ENCODE peak calls at places on chromosome 9, in four cellular contexts. B is body of pancreas, L is pancreas, Y is psoas muscle. E is an unnamed sample. For H3K4me1 and H3K9me3, the result is how much of the 10 kb centered on the place peaks cover.

GRCh38 chr9:116115731-116116353 is 37.7 kb upstream of the PAPPA start:
- DNase-seq in B (no peak), L (no peak), Y (no peak), E (no peak)

GRCh38 chr9:132849168-132849831 is 28.8 kb downstream of the AK8 start:
- DNase-seq in B (no peak), L (no peak), Y (no peak), E (no peak)

GRCh38 chr9:132541051-132541450 is 41.4 kb upstream of the BARHL1 start:
- DNase-seq in B (no peak), L (no peak), Y (no peak), E (no peak)

GRCh38 chr9:26786571-26786970 is 106.0 kb downstream of the CAAP1 start:
- DNase-seq in B (no peak), L (no peak), Y (no peak), E (no peak)

GRCh38 chr9:136510561-136510960 is 27.7 kb upstream of the SEC16A start:
- DNase-seq in B (no peak), L (no peak), Y (no peak), E (no peak)

GRCh38 chr9:18422296-18423036 is 51.5 kb upstream of the ADAMTSL1 start:
- DNase-seq in B (no peak), L (no peak), Y (no peak), E (no peak)

GRCh38 chr9:109232449-109232848 is 65.4 kb upstream of the FRRS1L start:
- DNase-seq in B (no peak), L (no peak), Y (no peak), E (no peak)

GRCh38 chr9:80615964-80616363 is 1044.2 kb downstream of the TLE4 start:
- DNase-seq in B (no peak), L (no peak), Y (no peak), E (no peak)

GRCh38 chr9:76453785-76454184 is 5.2 kb upstream of the GCNT1 start:
- DNase-seq in B (no peak), L (no peak), Y (no peak), E (no peak)

GRCh38 chr9:136044971-136045594 is 50.0 kb downstream of the NACC2 start:
- DNase-seq in B (no peak), L (no peak), Y (no peak), E (no peak)

GRCh38 chr9:109010676-109011655 is 2.3 kb downstream of the CTNNAL1 start:
- DNase-seq in B (no peak), L (no peak), Y (no peak), E (no peak)

GRCh38 chr9:127586537-127586936 is 25.5 kb upstream of the STXBP1 start:
- DNase-seq in B (peak), L (peak), Y (peak), E (peak)

GRCh38 chr9:134585746-134586706 is 55.6 kb upstream of the COL5A1 start:
- DNase-seq in B (no peak), L (no peak), Y (no peak), E (peak)

GRCh38 chr9:69809304-69809863 is 11.2 kb upstream of the CFAP95 start:
- DNase-seq in B (no peak), L (no peak), Y (no peak), E (no peak)

GRCh38 chr9:31030741-31031202 is 1353.7 kb upstream of the ACO1 start:
- DNase-seq in B (no peak), L (no peak), Y (no peak), E (no peak)

GRCh38 chr9:75200892-75201470 is 112.7 kb downstream of the OSTF1 start:
- DNase-seq in B (no peak), L (no peak), Y (no peak), E (no peak)

GRCh38 chr9:134889386-134890214 is 9.0 kb downstream of the FCN2 start:
- DNase-seq in B (peak), L (no peak), Y (no peak), E (no peak)

GRCh38 chr9:27279611-27280010 is 17.3 kb downstream of the EQTN start:
- DNase-seq in B (no peak), L (no peak), Y (no peak), E (no peak)

GRCh38 chr9:123543492-123543891 is 187.5 kb downstream of the CRB2 start:
- DNase-seq in B (no peak), L (no peak), Y (no peak), E (no peak)

GRCh38 chr9:91486699-91487497 is 63.3 kb upstream of the NFIL3 start:
- DNase-seq in B (no peak), L (no peak), Y (no peak), E (no peak)

GRCh38 chr9:134273647-134274046 is 52.6 kb upstream of the RXRA start:
- DNase-seq in B (no peak), L (no peak), Y (no peak), E (no peak)

GRCh38 chr9:3848445-3849114 is 322.8 kb upstream of the RFX3 start:
- DNase-seq in B (no peak), L (no peak), Y (no peak), E (no peak)

GRCh38 chr9:130226112-130226511 is 39.4 kb upstream of the HMCN2 start:
- DNase-seq in B (no peak), L (no peak), Y (no peak), E (no peak)

GRCh38 chr9:68898781-68899439 is 115.0 kb downstream of the PRKACG start:
- DNase-seq in B (no peak), L (no peak), Y (no peak), E (no peak)

GRCh38 chr9:108903437-108904103 is 30.4 kb downstream of the ELP1 start:
- DNase-seq in B (no peak), L (no peak), Y (no peak), E (no peak)

GRCh38 chr9:124354364-124355031 is 60.7 kb downstream of the PSMB7 start:
- DNase-seq in B (no peak), L (no peak), Y (no peak), E (no peak)

GRCh38 chr9:21357479-21358290 is 7.0 kb upstream of the IFNA6 start:
- DNase-seq in B (no peak), L (no peak), Y (no peak), E (no peak)

GRCh38 chr9:128164332-128164885 is 4.3 kb downstream of the BBLN start:
- DNase-seq in B (no peak), L (no peak), Y (no peak), E (no peak)

GRCh38 chr9:71760901-71761300 is 7.4 kb downstream of the CEMIP2 start:
- DNase-seq in B (no peak), L (no peak), Y (peak), E (no peak)

GRCh38 chr9:134868751-134869553 is 11.7 kb upstream of the FCN2 start:
- DNase-seq in B (no peak), L (no peak), Y (no peak), E (no peak)

GRCh38 chr9:131299346-131299745 is 9.8 kb downstream of the PLPP7 start:
- DNase-seq in B (no peak), L (no peak), Y (no peak), E (no peak)

GRCh38 chr9:19493174-19493811 is 84.5 kb downstream of the ACER2 start:
- DNase-seq in B (peak), L (peak), Y (peak), E (peak)

GRCh38 chr9:93288341-93288740 is 104.4 kb downstream of the WNK2 start:
- DNase-seq in B (no peak), L (no peak), Y (no peak), E (peak)

GRCh38 chr9:122265265-122265900 is 701 bp downstream of the MRRF start:
- DNase-seq in B (no peak), L (no peak), Y (no peak), E (no peak)

GRCh38 chr9:122264360-122265264 is at the start of the genes MRRF and RBM18:
- DNase-seq in B (peak), L (peak), Y (peak), E (peak)

GRCh38 chr9:122262073-122262472 is 2.6 kb downstream of the RBM18 start:
- DNase-seq in B (no peak), L (no peak), Y (no peak), E (no peak)

GRCh38 chr9:122261469-122261881 is 3.2 kb downstream of the RBM18 start:
- DNase-seq in B (peak), L (peak), Y (peak), E (peak)

GRCh38 chr9:122263699-122264349 is 816 bp downstream of the RBM18 start:
- DNase-seq in B (peak), L (peak), Y (no peak), E (no peak)
- H3K4me1 ChIP-seq in B (under half), L (under half), Y (under half), E (under half)

DNA sequence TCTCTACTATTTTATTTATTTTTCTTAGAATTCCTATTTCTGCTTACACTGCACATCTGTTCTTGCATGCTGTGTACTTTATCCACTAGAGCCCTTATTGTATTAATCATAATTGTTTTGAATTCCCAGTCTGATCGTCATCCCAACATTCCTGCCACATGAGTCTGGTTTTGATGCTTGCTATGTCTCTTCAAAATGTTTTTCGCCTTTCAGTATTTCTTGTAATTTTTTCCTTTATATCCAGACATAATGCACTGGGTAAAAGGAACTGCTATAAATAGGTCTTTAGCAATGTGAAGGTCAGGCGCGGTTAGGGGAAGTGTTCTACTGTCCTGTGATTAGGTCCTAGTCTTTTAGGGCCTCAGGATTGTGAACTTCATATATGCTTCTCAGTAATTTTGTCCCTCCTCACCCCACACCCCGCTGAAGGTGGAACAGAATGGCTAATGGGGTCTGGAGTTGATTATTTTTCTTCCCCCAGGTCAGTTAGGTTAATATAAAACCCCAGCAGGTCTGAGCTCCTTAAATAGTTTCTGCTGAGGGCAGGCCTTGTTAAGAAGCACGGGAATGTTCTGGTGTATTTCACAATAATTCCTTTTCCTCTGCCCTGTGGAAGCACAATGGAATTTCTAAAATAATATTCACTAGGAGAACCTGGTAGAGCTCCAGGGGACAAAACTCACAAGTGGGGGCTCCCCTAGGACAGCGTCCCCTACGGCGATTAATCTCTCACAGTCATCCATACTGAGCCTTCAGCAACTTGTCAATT is 146.6 kb upstream of the TUT7 start:
- DNase-seq in B (peak), L (no peak), Y (no peak), E (no peak)
- TF ChIP-seq CTCF in B (no peak), L (no peak), Y (no peak), E (no peak)

DNA sequence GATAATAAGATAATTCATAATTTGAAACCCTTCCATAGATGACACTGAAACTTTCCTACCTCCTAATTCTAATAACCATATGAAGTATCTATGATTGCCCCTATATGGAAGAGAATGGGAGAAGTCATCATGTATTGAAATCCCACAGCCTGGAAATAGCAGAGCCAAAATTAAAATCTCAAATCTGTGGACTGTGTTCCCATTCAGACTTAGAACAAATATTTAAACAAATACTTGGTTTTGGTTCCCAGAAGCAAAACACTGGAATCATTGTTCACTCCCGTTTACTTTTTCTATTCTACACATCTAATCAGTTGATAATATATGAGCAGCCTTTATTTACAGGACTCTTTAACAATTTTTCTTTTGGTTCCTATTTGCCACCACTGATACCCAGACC is 92.6 kb upstream of the PTPRD start:
- DNase-seq in B (no peak), L (no peak), Y (no peak), E (no peak)
- H3K9me3 ChIP-seq in B (under half), L (under half), Y (under half), E (under half)

GRCh38 chr9:113600871-113601545 is 137.5 kb downstream of the RGS3 start:
- DNase-seq in B (no peak), L (no peak), Y (no peak), E (no peak)

GRCh38 chr9:113598883-113599282 is 135.4 kb downstream of the RGS3 start:
- DNase-seq in B (no peak), L (no peak), Y (no peak), E (no peak)

GRCh38 chr9:113602126-113603119 is 138.9 kb downstream of the RGS3 start:
- DNase-seq in B (peak), L (peak), Y (peak), E (peak)

GRCh38 chr9:113599647-113600476 is 136.3 kb downstream of the RGS3 start:
- DNase-seq in B (no peak), L (no peak), Y (no peak), E (no peak)

DNA sequence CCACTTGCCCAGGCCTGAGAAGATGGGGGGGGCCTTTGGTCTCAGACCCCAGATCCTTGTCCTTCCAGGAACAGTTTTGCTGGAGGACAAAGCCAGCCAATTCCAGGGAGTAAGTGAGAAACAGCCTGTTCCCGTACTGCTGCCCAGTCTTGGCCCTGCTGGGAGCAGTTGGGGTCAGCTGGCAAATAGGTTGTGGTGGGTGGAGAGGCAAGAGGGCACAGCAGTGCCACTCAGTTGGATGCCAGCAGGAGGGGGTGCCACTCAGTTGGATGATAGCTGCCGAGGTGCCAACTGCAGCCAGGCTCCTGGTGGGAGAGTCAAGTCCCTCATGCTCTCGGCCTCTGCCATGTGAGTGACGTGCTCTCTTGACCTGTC is 136.9 kb downstream of the RGS3 start:
- DNase-seq in B (no peak), L (no peak), Y (no peak), E (no peak)
- H3K4me1 ChIP-seq in B (half or more), L (under half), Y (half or more), E (under half)

DNA sequence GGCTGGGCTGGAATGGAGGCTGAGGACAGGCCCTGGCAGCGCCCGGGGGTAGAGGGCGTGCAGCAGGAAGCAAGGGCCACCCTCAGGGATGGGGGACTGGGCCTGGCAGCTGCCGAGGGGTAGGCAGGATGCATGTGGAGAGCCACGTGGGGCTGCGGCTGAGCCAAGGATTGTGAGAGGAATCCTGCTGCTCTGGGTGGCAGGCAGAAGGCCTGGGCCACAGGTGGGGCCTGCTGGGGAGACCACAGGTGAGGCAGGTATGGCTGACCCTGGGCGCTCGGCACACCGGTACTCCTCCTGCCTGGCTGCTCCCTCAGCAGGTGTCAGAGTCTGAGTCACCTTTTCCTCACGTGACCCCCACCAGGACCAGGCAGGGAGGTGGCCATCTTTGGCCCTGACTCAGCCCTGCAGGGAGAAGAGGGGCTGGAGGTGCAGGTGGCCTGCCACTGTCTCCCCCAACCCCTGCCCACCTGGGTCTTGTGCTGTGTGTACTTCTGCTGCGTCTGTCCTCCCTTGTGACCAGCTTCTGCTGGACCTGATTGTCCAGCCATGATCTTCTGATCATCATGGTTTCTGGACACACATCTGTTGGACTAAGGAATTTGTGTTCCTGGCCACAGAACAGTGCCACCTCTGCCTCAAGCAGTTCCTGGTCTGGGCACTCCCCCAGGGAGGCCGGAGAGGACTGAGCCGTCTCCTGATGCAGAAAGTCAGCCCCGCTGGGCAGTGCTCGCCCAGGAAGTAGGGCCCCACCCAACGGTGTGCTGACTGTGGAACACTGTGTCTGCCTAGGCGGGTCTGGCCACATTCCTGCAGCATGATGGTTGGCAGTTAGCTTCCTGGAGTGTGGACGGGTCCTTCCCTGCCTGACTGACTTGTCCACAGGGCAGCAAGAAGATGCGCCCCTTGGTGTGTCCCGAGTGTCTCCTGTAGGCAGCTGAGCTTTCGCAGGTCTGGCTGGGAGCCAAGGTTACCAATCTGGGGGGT is 6.4 kb downstream of the ARRDC1 start:
- DNase-seq in B (peak), L (peak), Y (peak), E (peak)
- TF ChIP-seq CTCF in B (no peak), L (no peak), Y (no peak), E (no peak)

GRCh38 chr9:87179556-87180340 is 232.4 kb upstream of the GAS1 start:
- DNase-seq in B (no peak), L (no peak), Y (no peak), E (no peak)

GRCh38 chr9:87180361-87180760 is 233.1 kb upstream of the GAS1 start:
- DNase-seq in B (no peak), L (no peak), Y (no peak), E (no peak)

GRCh38 chr9:87181670-87182069 is 234.4 kb upstream of the GAS1 start:
- DNase-seq in B (no peak), L (no peak), Y (no peak), E (no peak)

GRCh38 chr9:87178353-87178752 is 231.0 kb upstream of the GAS1 start:
- DNase-seq in B (no peak), L (no peak), Y (no peak), E (no peak)

GRCh38 chr9:87180846-87181245 is 233.5 kb upstream of the GAS1 start:
- DNase-seq in B (no peak), L (no peak), Y (no peak), E (no peak)
- H3K9me3 ChIP-seq in B (under half), L (under half), Y (under half), E (under half)

GRCh38 chr9:37946041-37946440 is 42.1 kb upstream of the SLC25A51 start:
- DNase-seq in B (no peak), L (no peak), Y (no peak), E (no peak)
- H3K4me1 ChIP-seq in B (under half), L (under half), Y (under half), E (half or more)

E was measured in right atrium auricular region.